ENCODE peak calls at places on chromosomes 16 and 17, in five cellular contexts. One of them, this sample, is unnamed.

GRCh38 chr16:620700-621525 is 9.9 kb upstream of the WFIKKN1 start:
- DNase-seq in PC-3: no peak
- DNase-seq in IMR-90: no peak
- DNase-seq in mammary epithelial cell: no peak
- DNase-seq in OCI-LY7: no peak
- DNase-seq in this sample: no peak

GRCh38 chr16:85072947-85073346 is 39.3 kb downstream of the CIBAR2 start:
- DNase-seq in OCI-LY7: no peak
- DNase-seq in IMR-90: peak; percentile 90
- DNase-seq in mammary epithelial cell: peak; percentile 17
- DNase-seq in PC-3: no peak
- DNase-seq in this sample: no peak

GRCh38 chr16:733382-734207 is 6.7 kb downstream of the HAGHL start:
- DNase-seq in IMR-90: no peak
- DNase-seq in mammary epithelial cell: no peak
- DNase-seq in OCI-LY7: no peak
- DNase-seq in PC-3: no peak
- DNase-seq in this sample: no peak

GRCh38 chr17:59342681-59343127 is 11.2 kb downstream of the YPEL2 start:
- DNase-seq in OCI-LY7: no peak
- DNase-seq in IMR-90: no peak
- DNase-seq in mammary epithelial cell: no peak
- DNase-seq in PC-3: no peak
- DNase-seq in this sample: no peak

GRCh38 chr17:49739662-49740271 is 24.2 kb downstream of the FAM117A start:
- DNase-seq in PC-3: no peak
- DNase-seq in IMR-90: peak; percentile 16
- DNase-seq in mammary epithelial cell: peak; percentile 44
- DNase-seq in OCI-LY7: peak; percentile 96
- DNase-seq in this sample: peak; percentile 96

GRCh38 chr17:48012151-48012520 is 25.5 kb downstream of the COPZ2 start:
- DNase-seq in PC-3: peak; percentile 33
- DNase-seq in OCI-LY7: peak; percentile 89
- DNase-seq in mammary epithelial cell: no peak
- DNase-seq in IMR-90: no peak
- DNase-seq in this sample: peak; percentile 85

GRCh38 chr17:71938340-71939010 is 182.3 kb upstream of the SOX9 start:
- DNase-seq in PC-3: no peak
- DNase-seq in mammary epithelial cell: no peak
- DNase-seq in IMR-90: no peak
- DNase-seq in OCI-LY7: no peak
- DNase-seq in this sample: no peak

GRCh38 chr17:41773190-41773588 is 13.3 kb downstream of the JUP start:
- DNase-seq in PC-3: peak; percentile 92
- DNase-seq in OCI-LY7: no peak
- DNase-seq in IMR-90: peak; percentile 91
- DNase-seq in mammary epithelial cell: peak; percentile 99
- DNase-seq in this sample: no peak

GRCh38 chr17:31515226-31515759 is 123.8 kb downstream of the RAB11FIP4 start:
- DNase-seq in PC-3: no peak
- DNase-seq in mammary epithelial cell: no peak
- DNase-seq in OCI-LY7: no peak
- DNase-seq in IMR-90: no peak
- DNase-seq in this sample: no peak

GRCh38 chr17:27290916-27291598 is 2.9 kb upstream of the WSB1 start:
- DNase-seq in mammary epithelial cell: no peak
- DNase-seq in OCI-LY7: no peak
- DNase-seq in PC-3: peak; percentile 9
- DNase-seq in IMR-90: no peak
- DNase-seq in this sample: no peak

GRCh38 chr16:58417600-58417999 is 25.3 kb downstream of the GINS3 start:
- DNase-seq in PC-3: no peak
- DNase-seq in OCI-LY7: peak; percentile 92
- DNase-seq in IMR-90: no peak
- DNase-seq in mammary epithelial cell: no peak
- DNase-seq in this sample: no peak

GRCh38 chr16:89507834-89508590 is at the start of gene SPG7:
- DNase-seq in OCI-LY7: peak; percentile 89
- DNase-seq in PC-3: peak; percentile 84
- DNase-seq in mammary epithelial cell: peak; percentile 82
- DNase-seq in IMR-90: peak; percentile 82
- DNase-seq in this sample: peak; percentile 90

GRCh38 chr17:52035336-52035915 is 123.1 kb downstream of the CA10 start:
- DNase-seq in IMR-90: no peak
- DNase-seq in PC-3: no peak
- DNase-seq in OCI-LY7: no peak
- DNase-seq in mammary epithelial cell: no peak
- DNase-seq in this sample: no peak

GRCh38 chr17:62600805-62601204 is 26.7 kb upstream of the MRC2 start:
- DNase-seq in OCI-LY7: no peak
- DNase-seq in mammary epithelial cell: no peak
- DNase-seq in PC-3: no peak
- DNase-seq in IMR-90: no peak
- DNase-seq in this sample: no peak

GRCh38 chr16:51131619-51132018 is 19.5 kb downstream of the SALL1 start:
- DNase-seq in mammary epithelial cell: no peak
- DNase-seq in IMR-90: no peak
- DNase-seq in OCI-LY7: no peak
- DNase-seq in PC-3: no peak
- DNase-seq in this sample: no peak

GRCh38 chr17:83202002-83203000 is 122.9 kb downstream of the METRNL start:
- DNase-seq in IMR-90: no peak
- DNase-seq in PC-3: no peak
- DNase-seq in OCI-LY7: no peak
- DNase-seq in mammary epithelial cell: no peak
- DNase-seq in this sample: no peak

GRCh38 chr17:72126575-72127486 is 6.0 kb downstream of the SOX9 start:
- DNase-seq in OCI-LY7: no peak
- DNase-seq in IMR-90: peak; percentile 83
- DNase-seq in mammary epithelial cell: peak; percentile 88
- DNase-seq in PC-3: peak; percentile 91
- DNase-seq in this sample: no peak

GRCh38 chr16:81212830-81213465 is 25.5 kb upstream of the BCO1 start:
- DNase-seq in IMR-90: no peak
- DNase-seq in OCI-LY7: no peak
- DNase-seq in mammary epithelial cell: no peak
- DNase-seq in PC-3: no peak
- DNase-seq in this sample: no peak

GRCh38 chr17:39700148-39700987 is 504 bp downstream of the ERBB2 start:
- DNase-seq in PC-3: no peak
- DNase-seq in OCI-LY7: no peak
- DNase-seq in IMR-90: peak; percentile 7
- DNase-seq in mammary epithelial cell: peak; percentile 17
- DNase-seq in this sample: no peak

GRCh38 chr17:3944485-3945388 is 19.5 kb downstream of the ATP2A3 start:
- DNase-seq in PC-3: no peak
- DNase-seq in OCI-LY7: peak; percentile 74
- DNase-seq in IMR-90: peak; percentile 26
- DNase-seq in mammary epithelial cell: no peak
- DNase-seq in this sample: no peak

GRCh38 chr16:9503251-9503986 is 412.0 kb downstream of the HAPSTR1 start:
- DNase-seq in mammary epithelial cell: no peak
- DNase-seq in PC-3: no peak
- DNase-seq in OCI-LY7: no peak
- DNase-seq in IMR-90: no peak
- DNase-seq in this sample: no peak

GRCh38 chr17:82734987-82735866 is at the start of gene FN3K:
- DNase-seq in PC-3: peak; percentile 63
- DNase-seq in mammary epithelial cell: peak; percentile 29
- DNase-seq in OCI-LY7: no peak
- DNase-seq in IMR-90: peak; percentile 85
- DNase-seq in this sample: no peak

GRCh38 chr17:75626496-75627038 is 6.7 kb upstream of the SMIM5 start:
- DNase-seq in mammary epithelial cell: no peak
- DNase-seq in PC-3: no peak
- DNase-seq in OCI-LY7: no peak
- DNase-seq in IMR-90: no peak
- DNase-seq in this sample: no peak

GRCh38 chr17:2364132-2365116 is 27.1 kb downstream of the SGSM2 start:
- DNase-seq in IMR-90: no peak
- DNase-seq in mammary epithelial cell: no peak
- DNase-seq in OCI-LY7: no peak
- DNase-seq in PC-3: no peak
- DNase-seq in this sample: no peak

GRCh38 chr16:610513-611381 is 20.0 kb upstream of the WFIKKN1 start:
- DNase-seq in OCI-LY7: peak; percentile 31
- DNase-seq in PC-3: no peak
- DNase-seq in IMR-90: no peak
- DNase-seq in mammary epithelial cell: peak; percentile 83
- DNase-seq in this sample: peak; percentile 40

GRCh38 chr16:19406891-19407491 is 10.7 kb upstream of the TMC5 start:
- DNase-seq in OCI-LY7: no peak
- DNase-seq in mammary epithelial cell: no peak
- DNase-seq in PC-3: no peak
- DNase-seq in IMR-90: no peak
- DNase-seq in this sample: no peak

GRCh38 chr16:19415918-19416317 is 1.8 kb upstream of the TMC5 start:
- DNase-seq in PC-3: no peak
- DNase-seq in IMR-90: no peak
- DNase-seq in mammary epithelial cell: no peak
- DNase-seq in OCI-LY7: no peak
- DNase-seq in this sample: no peak

GRCh38 chr16:19415461-19415860 is 2.2 kb upstream of the TMC5 start:
- DNase-seq in mammary epithelial cell: no peak
- DNase-seq in PC-3: peak; percentile 54
- DNase-seq in OCI-LY7: no peak
- DNase-seq in IMR-90: no peak
- DNase-seq in this sample: no peak

GRCh38 chr16:19410435-19411153 is 7.1 kb upstream of the TMC5 start:
- DNase-seq in IMR-90: no peak
- DNase-seq in mammary epithelial cell: no peak
- DNase-seq in PC-3: peak; percentile 53
- DNase-seq in OCI-LY7: no peak
- DNase-seq in this sample: no peak

DNA sequence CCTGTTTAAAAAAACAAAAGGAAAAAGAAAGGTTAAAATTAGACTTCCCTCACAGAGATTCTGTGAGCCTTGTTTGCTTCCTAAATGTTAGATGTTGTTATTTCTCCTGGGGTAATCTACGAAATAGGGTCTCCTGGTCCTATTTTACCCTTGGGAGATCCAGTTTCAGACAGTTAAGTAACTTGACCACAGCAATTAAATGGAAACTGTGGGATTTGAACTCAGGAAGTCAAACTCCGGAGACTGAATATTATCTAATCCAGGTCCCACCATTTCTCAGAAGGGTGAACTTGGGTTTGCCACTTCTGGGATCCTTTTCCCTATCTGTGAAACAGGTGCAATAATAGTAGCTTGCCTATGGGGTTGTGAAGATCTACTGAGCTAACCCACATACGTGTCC is 6.4 kb upstream of the TMC5 start:
- DNase-seq in OCI-LY7: no peak
- DNase-seq in IMR-90: no peak
- DNase-seq in PC-3: peak; percentile 24
- DNase-seq in mammary epithelial cell: no peak
- DNase-seq in this sample: no peak
- H2AFZ ChIP-seq in OCI-LY7: no peak overlapping the region
- H2AFZ ChIP-seq in IMR-90: no peak overlapping the region
- H2AFZ ChIP-seq in PC-3: peak overlapping the region; percentile 81
- H2AFZ ChIP-seq in mammary epithelial cell: no peak overlapping the region
- H2AFZ ChIP-seq in this sample: no peak overlapping the region

DNA sequence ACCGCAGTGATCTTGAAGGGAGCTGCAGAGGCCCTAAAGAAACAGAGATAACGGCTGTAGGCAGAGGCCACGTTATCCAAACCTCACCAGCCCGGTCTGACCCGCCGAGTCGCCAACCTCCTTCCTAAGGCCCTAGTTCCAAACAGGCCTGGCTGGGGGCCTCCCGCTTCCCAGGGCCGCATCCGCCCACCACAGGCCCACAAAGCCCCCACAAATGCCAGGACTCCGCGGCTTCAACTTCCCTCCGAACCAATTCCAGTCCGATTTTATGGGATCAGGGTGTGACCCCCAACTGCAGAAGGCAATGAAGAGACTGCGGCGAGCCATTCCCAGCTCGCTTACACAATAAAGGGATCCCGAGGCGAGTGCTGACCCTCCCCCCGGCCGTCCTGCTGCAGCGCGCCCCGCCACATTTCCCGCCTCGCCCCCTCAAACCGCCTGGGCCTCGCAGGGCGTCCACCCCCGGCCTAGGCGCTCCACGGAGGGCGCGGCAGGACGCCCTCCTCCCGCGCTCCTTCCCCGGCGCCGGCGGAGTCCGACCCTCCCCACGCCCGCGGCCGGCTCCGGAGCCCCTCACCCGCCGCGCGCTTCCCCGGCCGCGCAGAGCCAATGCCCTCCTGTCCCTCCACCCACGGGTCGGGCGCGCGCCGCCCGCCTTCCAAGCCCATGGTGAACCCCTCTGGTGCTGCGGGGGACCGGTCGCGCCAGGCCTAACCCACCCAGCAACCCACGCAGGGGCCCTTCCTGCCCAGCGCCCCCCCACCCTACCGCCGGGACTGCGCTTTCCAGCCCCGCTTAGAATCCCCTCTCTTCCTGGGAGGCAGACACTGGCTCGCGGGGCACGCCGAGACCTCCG is 926 bp downstream of the MYH10 start:
- DNase-seq in mammary epithelial cell: peak; percentile 26
- DNase-seq in PC-3: no peak
- DNase-seq in IMR-90: no peak
- DNase-seq in OCI-LY7: peak; percentile 26
- DNase-seq in this sample: peak; percentile 52
- H2AFZ ChIP-seq in mammary epithelial cell: peak overlapping the region; percentile 97
- H2AFZ ChIP-seq in PC-3: peak overlapping the region; percentile 85
- H2AFZ ChIP-seq in IMR-90: peak overlapping the region; percentile 95
- H2AFZ ChIP-seq in OCI-LY7: peak overlapping the region; percentile 82
- H2AFZ ChIP-seq in this sample: peak overlapping the region; percentile 95

DNA sequence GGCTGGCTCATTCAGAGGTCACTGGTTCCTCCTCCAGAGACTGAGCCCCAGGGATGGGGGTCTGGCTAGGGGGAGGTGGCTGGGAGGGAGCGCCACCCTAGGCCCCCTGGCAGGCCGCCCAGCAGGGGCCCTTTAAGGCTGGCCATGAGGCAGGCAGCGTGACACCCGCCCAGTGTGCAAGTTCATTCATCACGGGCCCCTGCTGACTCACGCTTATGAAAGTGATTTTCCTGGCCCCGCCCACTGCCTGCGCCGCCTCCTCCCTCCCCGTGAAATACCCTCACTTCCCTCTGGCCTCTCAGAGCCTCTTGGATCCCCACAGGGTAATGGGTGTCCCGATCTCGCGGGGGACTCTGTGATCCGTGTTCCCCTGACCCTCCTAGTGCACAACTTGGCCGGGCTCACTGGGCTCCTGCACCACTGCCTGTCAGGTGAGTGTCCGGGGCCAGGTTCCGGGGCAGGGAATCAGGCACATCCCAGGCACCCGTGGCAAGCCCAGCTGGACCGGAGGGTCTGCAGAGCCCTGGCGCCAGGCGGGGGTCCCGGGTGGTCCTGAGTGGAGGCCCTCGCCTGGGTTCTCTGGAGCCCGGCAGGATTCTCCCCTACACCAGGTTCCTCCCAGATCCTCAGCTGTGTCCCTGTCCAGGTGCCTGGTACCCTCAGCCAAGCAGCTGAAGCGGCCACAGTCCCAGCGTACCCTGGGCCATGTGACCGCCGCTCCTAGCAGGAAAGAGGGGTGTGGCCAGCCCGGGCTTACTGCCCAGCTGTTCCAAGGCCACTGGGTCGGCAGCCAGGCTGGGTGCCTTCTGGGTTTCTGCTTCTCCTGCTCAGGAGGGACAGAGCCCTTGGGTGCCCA is at the start of gene OSGIN1:
- DNase-seq in IMR-90: peak; percentile 93
- DNase-seq in OCI-LY7: peak; percentile 33
- DNase-seq in PC-3: peak; percentile 88
- DNase-seq in mammary epithelial cell: peak; percentile 92
- DNase-seq in this sample: peak; percentile 74
- H2AFZ ChIP-seq in IMR-90: peak within 1 kb of the TSS; percentile 96
- H2AFZ ChIP-seq in OCI-LY7: peak within 1 kb of the TSS; percentile 59
- H2AFZ ChIP-seq in PC-3: peak within 1 kb of the TSS; percentile 88
- H2AFZ ChIP-seq in mammary epithelial cell: peak within 1 kb of the TSS; percentile 98
- H2AFZ ChIP-seq in this sample: peak within 1 kb of the TSS; percentile 48

GRCh38 chr16:25575363-25575762 is 116.4 kb upstream of the HS3ST4 start:
- DNase-seq in OCI-LY7: no peak
- DNase-seq in PC-3: no peak
- DNase-seq in IMR-90: no peak
- DNase-seq in mammary epithelial cell: no peak
- DNase-seq in this sample: no peak
- H2AFZ ChIP-seq in OCI-LY7: no peak overlapping the region
- H2AFZ ChIP-seq in PC-3: no peak overlapping the region
- H2AFZ ChIP-seq in IMR-90: no peak overlapping the region
- H2AFZ ChIP-seq in mammary epithelial cell: no peak overlapping the region
- H2AFZ ChIP-seq in this sample: no peak overlapping the region